ENCODE peak calls at places on chromosomes 5 and 9, in four cellular contexts. T is A549, B is neuronal stem cell, P is fibroblast of lung. U is an unnamed sample.

GRCh38 chr9:114371986-114372917 is 15.5 kb downstream of the AKNA start:
- DNase-seq in T (no peak), B (no peak), P (peak; percentile 39), U (no peak)

GRCh38 chr9:93168581-93168980 is 15.4 kb upstream of the WNK2 start:
- DNase-seq in T (no peak), B (no peak), P (no peak), U (no peak)

GRCh38 chr5:107542831-107543231 is 127.9 kb downstream of the EFNA5 start:
- DNase-seq in T (peak; percentile 74), B (no peak), P (peak; percentile 73), U (peak; percentile 67)

GRCh38 chr5:80238078-80238477 is 17.8 kb downstream of the SERINC5 start:
- DNase-seq in T (no peak), B (no peak), P (no peak), U (no peak)

GRCh38 chr5:177369050-177369912 is 11.6 kb downstream of the RGS14 start:
- DNase-seq in T (peak; percentile 86), B (no peak), P (no peak), U (no peak)

GRCh38 chr9:77523891-77524290 is 124.2 kb downstream of the GNA14 start:
- DNase-seq in T (no peak), B (no peak), P (no peak), U (no peak)

GRCh38 chr9:115591584-115591984 is 473.6 kb upstream of the TNC start:
- DNase-seq in T (peak; percentile 83), B (peak; percentile 69), P (peak; percentile 100), U (peak; percentile 82)

GRCh38 chr5:81020478-81021167 is 60.5 kb downstream of the RASGRF2 start:
- DNase-seq in T (no peak), B (no peak), P (peak; percentile 57), U (peak; percentile 91)

GRCh38 chr5:10831416-10831815 is 70.4 kb upstream of the DAP start:
- DNase-seq in T (no peak), B (no peak), P (peak; percentile 93), U (peak; percentile 33)

GRCh38 chr5:123180178-123180577 is 91.1 kb downstream of the PRDM6 start:
- DNase-seq in T (no peak), B (no peak), P (peak; percentile 49), U (no peak)

GRCh38 chr9:124477211-124478013 is 27.2 kb downstream of the ADGRD2 start:
- DNase-seq in T (peak; percentile 58), B (peak; percentile 51), P (no peak), U (no peak)

GRCh38 chr5:96066386-96066719 is 104.7 kb upstream of the ELL2 start:
- DNase-seq in T (no peak), B (no peak), P (no peak), U (no peak)

GRCh38 chr5:127367912-127368468 is 77.4 kb downstream of the MEGF10 start:
- DNase-seq in T (no peak), B (no peak), P (no peak), U (no peak)

GRCh38 chr5:40514986-40515385 is 164.7 kb upstream of the PTGER4 start:
- DNase-seq in T (no peak), B (no peak), P (no peak), U (no peak)

GRCh38 chr9:96417051-96417586 is 1.1 kb downstream of the ZNF367 start:
- DNase-seq in T (peak; percentile 87), B (peak; percentile 81), P (peak; percentile 74), U (peak; percentile 74)

GRCh38 chr5:167939686-167940085 is 351.8 kb upstream of the WWC1 start:
- DNase-seq in T (no peak), B (no peak), P (peak; percentile 96), U (no peak)

GRCh38 chr9:132985489-132985888 is 7.0 kb downstream of the GFI1B start:
- DNase-seq in T (no peak), B (no peak), P (no peak), U (no peak)

GRCh38 chr5:10645671-10646070 is 81.8 kb downstream of the ANKRD33B start:
- DNase-seq in T (no peak), B (no peak), P (no peak), U (peak; percentile 85)

GRCh38 chr5:97276721-97277120 is 93.7 kb upstream of the RIOK2 start:
- DNase-seq in T (no peak), B (no peak), P (no peak), U (no peak)

GRCh38 chr9:96015876-96016686 is 140.6 kb downstream of the ERCC6L2 start:
- DNase-seq in T (no peak), B (no peak), P (peak; percentile 73), U (no peak)

GRCh38 chr9:138077126-138077525 is 199.5 kb downstream of the CACNA1B start:
- DNase-seq in T (no peak), B (no peak), P (no peak), U (no peak)

GRCh38 chr5:89556215-89557009 is 673.4 kb upstream of the MEF2C start:
- DNase-seq in T (peak; percentile 16), B (no peak), P (peak; percentile 90), U (peak; percentile 43)

GRCh38 chr9:83266618-83267543 is 203.9 kb upstream of the RASEF start:
- DNase-seq in T (no peak), B (no peak), P (peak; percentile 22), U (peak; percentile 14)

GRCh38 chr9:95336281-95336680 is 18.8 kb upstream of the FANCC start:
- DNase-seq in T (no peak), B (no peak), P (no peak), U (peak; percentile 8)

GRCh38 chr5:181241393-181241975 is 2.2 kb downstream of the RACK1 start:
- DNase-seq in T (no peak), B (no peak), P (peak; percentile 77), U (no peak)

GRCh38 chr5:5558102-5558501 is 135.6 kb downstream of the ICE1 start:
- DNase-seq in T (no peak), B (no peak), P (no peak), U (no peak)

GRCh38 chr5:16773990-16774389 is 157.2 kb upstream of the RETREG1 start:
- DNase-seq in T (no peak), B (no peak), P (peak; percentile 29), U (no peak)

GRCh38 chr9:88303785-88304495 is 84.3 kb upstream of the SPIN1 start:
- DNase-seq in T (no peak), B (no peak), P (peak; percentile 76), U (peak; percentile 24)

GRCh38 chr5:1181451-1182359 is 19.7 kb upstream of the SLC6A19 start:
- DNase-seq in T (no peak), B (no peak), P (no peak), U (no peak)

GRCh38 chr5:159304961-159305595 is 25.2 kb downstream of the IL12B start:
- DNase-seq in T (no peak), B (no peak), P (peak; percentile 2), U (no peak)

GRCh38 chr9:112884086-112884485 is 6.6 kb downstream of the SLC46A2 start:
- DNase-seq in T (no peak), B (no peak), P (peak; percentile 87), U (peak; percentile 20)

GRCh38 chr9:134770972-134771971 is 109.3 kb upstream of the FCN2 start:
- DNase-seq in T (no peak), B (no peak), P (no peak), U (no peak)

GRCh38 chr9:125889122-125889523 is 141.9 kb downstream of the PBX3 start:
- DNase-seq in T (no peak), B (no peak), P (peak; percentile 56), U (no peak)

GRCh38 chr5:76025069-76025468 is 58.1 kb upstream of the SV2C start:
- DNase-seq in T (no peak), B (no peak), P (no peak), U (no peak)

GRCh38 chr9:98315551-98316060 is 60.2 kb upstream of the TBC1D2 start:
- DNase-seq in T (peak; percentile 95), B (peak; percentile 90), P (peak; percentile 69), U (peak; percentile 94)

GRCh38 chr9:7976167-7976755 is 176.7 kb upstream of the DMAC1 start:
- DNase-seq in T (no peak), B (no peak), P (peak; percentile 7), U (no peak)
- H3K4me2 ChIP-seq in T (no peak overlapping the region), B (no peak overlapping the region), P (no peak overlapping the region), U (no peak overlapping the region)

GRCh38 chr5:33341316-33341715 is 99.4 kb upstream of the TARS1 start:
- DNase-seq in T (no peak), B (no peak), P (no peak), U (no peak)

GRCh38 chr5:33346534-33346933 is 94.2 kb upstream of the TARS1 start:
- DNase-seq in T (no peak), B (no peak), P (no peak), U (no peak)

GRCh38 chr5:33339413-33339812 is 101.4 kb upstream of the TARS1 start:
- DNase-seq in T (no peak), B (no peak), P (no peak), U (no peak)

GRCh38 chr5:33340195-33340594 is 100.6 kb upstream of the TARS1 start:
- DNase-seq in T (no peak), B (no peak), P (no peak), U (no peak)

DNA sequence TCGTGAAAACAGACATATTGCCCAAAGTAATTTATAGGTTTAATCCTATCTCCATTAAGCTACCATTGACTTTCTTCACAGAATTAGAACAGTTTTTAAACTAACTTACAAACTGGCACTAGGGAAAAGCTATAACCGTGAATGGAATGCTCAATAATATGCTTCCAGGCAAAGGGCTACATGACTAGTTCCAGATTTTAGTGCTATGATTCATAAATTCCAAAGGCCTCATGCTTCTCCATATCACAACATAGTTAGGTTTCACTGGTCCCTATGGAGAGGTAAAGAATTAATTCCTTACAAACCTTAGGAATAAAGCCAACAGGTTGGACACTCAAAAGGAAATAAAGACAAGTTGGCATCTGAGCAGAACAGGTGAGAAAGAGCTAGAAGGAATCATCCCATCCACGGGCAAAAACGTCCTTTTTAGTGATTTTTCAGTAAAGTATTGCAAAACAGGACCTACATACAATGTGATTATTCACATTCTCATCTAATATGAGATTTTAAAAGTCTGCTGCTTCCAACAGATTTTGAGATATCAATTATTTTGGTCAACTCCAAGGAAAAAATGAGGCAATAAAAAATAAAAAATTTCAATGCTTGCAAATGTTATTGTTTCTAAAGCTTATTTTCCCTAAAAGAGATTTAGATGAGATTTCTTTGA is 97.0 kb upstream of the TARS1 start:
- DNase-seq in T (no peak), B (no peak), P (peak; percentile 93), U (peak; percentile 83)
- H3K4me2 ChIP-seq in T (peak overlapping the region; percentile 1), B (no peak overlapping the region), P (peak overlapping the region; percentile 21), U (no peak overlapping the region)

GRCh38 chr5:32228816-32229215 is 54.7 kb upstream of the GOLPH3 start:
- DNase-seq in T (no peak), B (no peak), P (no peak), U (peak; percentile 47)

GRCh38 chr5:32222723-32223470 is 48.8 kb upstream of the GOLPH3 start:
- DNase-seq in T (no peak), B (no peak), P (no peak), U (no peak)

GRCh38 chr5:32229586-32229985 is 55.5 kb upstream of the GOLPH3 start:
- DNase-seq in T (no peak), B (no peak), P (no peak), U (peak; percentile 95)

GRCh38 chr5:32225445-32225844 is 51.3 kb upstream of the GOLPH3 start:
- DNase-seq in T (no peak), B (no peak), P (peak; percentile 35), U (no peak)

GRCh38 chr5:32223972-32224608 is 50.0 kb upstream of the GOLPH3 start:
- DNase-seq in T (peak; percentile 65), B (no peak), P (peak; percentile 86), U (peak; percentile 94)
- H3K4me2 ChIP-seq in T (peak overlapping the region; percentile 62), B (no peak overlapping the region), P (peak overlapping the region; percentile 27), U (no peak overlapping the region)

DNA sequence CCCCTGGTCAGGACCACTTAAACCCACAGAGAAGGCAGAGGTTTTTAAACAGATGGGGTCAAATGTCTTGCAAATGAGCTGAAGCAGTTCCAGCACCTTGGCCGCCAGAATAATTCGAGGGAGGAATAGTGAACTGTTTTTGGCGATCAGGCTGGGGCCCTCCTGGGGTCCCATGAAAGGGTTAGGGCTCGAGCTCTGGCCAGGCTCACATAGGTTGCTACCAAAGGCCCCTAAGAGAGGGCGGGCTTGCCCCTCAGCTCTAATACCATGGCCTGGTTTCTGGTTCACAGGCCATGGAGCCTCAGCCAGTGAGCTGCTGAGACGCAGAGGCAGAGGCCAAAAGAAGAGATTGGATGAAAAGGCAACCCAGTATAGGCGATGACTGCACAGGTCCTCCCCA is 74.8 kb upstream of the UBTD2 start:
- DNase-seq in T (no peak), B (no peak), P (no peak), U (no peak)
- H3K4me2 ChIP-seq in T (no peak overlapping the region), B (no peak overlapping the region), P (no peak overlapping the region), U (no peak overlapping the region)

U was measured in trophoblast cell.